ENCODE peak calls at places on chromosome 4, in nine cellular contexts. C is Peyer's patch, O is fibroblast of the conjunctiva, J is posterior cingulate gyrus, P is progenitor cell of endocrine pancreas, V is brain microvascular endothelial cell, U is left lung, R is RKO, Z is B cell. G is an unnamed sample.

GRCh38 chr4:76902233-76902890 is 4.4 kb upstream of the SOWAHB start:
- DNase-seq in Z (no peak), C (no peak), O (no peak), P (no peak), J (no peak), U (no peak), R (no peak), V (no peak), G (no peak)

GRCh38 chr4:28248269-28248668 is 1387.6 kb downstream of the STIM2 start:
- DNase-seq in U (no peak), V (no peak), J (no peak), P (no peak), C (no peak), R (no peak), O (no peak), Z (no peak), G (no peak)

GRCh38 chr4:1492636-1493539 is 86.6 kb upstream of the NKX1-1 start:
- DNase-seq in U (peak), J (no peak), Z (peak), P (no peak), O (no peak), C (peak), R (no peak), V (no peak), G (peak)

GRCh38 chr4:83219344-83219990 is 65.1 kb downstream of the COQ2 start:
- DNase-seq in C (no peak), O (no peak), V (no peak), Z (no peak), U (no peak), P (no peak), J (no peak), R (no peak), G (no peak)

GRCh38 chr4:189035654-189036053 is 896.4 kb downstream of the TRIML1 start:
- DNase-seq in C (no peak), R (no peak), O (no peak), Z (no peak), P (no peak), V (no peak), U (no peak), J (no peak), G (no peak)

GRCh38 chr4:107760281-107760947 is 40.4 kb upstream of the PAPSS1 start:
- DNase-seq in V (no peak), Z (no peak), O (peak), R (no peak), C (peak), U (no peak), P (no peak), J (no peak), G (no peak)

GRCh38 chr4:107265859-107266258 is 229.7 kb upstream of the DKK2 start:
- DNase-seq in P (no peak), C (no peak), R (no peak), O (no peak), J (no peak), Z (no peak), U (no peak), V (no peak), G (no peak)

GRCh38 chr4:159065513-159066240 is 37.2 kb upstream of the RAPGEF2 start:
- DNase-seq in U (no peak), J (no peak), P (no peak), C (no peak), Z (no peak), R (no peak), V (no peak), O (no peak), G (no peak)

GRCh38 chr4:77804471-77804870 is 14.7 kb downstream of the CNOT6L start:
- DNase-seq in J (no peak), P (no peak), O (no peak), Z (no peak), U (no peak), C (no peak), V (no peak), R (no peak), G (no peak)

GRCh38 chr4:31125496-31125895 is 405.3 kb downstream of the PCDH7 start:
- DNase-seq in R (no peak), J (no peak), C (no peak), U (no peak), O (no peak), Z (no peak), P (no peak), V (no peak), G (no peak)

GRCh38 chr4:189385098-189385497 is 555.6 kb upstream of the FRG1 start:
- DNase-seq in V (no peak), P (no peak), R (no peak), U (no peak), O (no peak), J (no peak), C (no peak), Z (no peak), G (no peak)

GRCh38 chr4:84866295-84866694 is 100.2 kb downstream of the WDFY3 start:
- DNase-seq in Z (no peak), J (no peak), R (no peak), O (no peak), P (no peak), V (no peak), C (no peak), U (no peak), G (no peak)

GRCh38 chr4:123866796-123867195 is 470.2 kb downstream of the SPRY1 start:
- DNase-seq in J (no peak), U (no peak), O (no peak), V (no peak), C (no peak), R (peak), Z (no peak), P (no peak), G (no peak)

GRCh38 chr4:163755013-163755412 is 260.5 kb downstream of the TMA16 start:
- DNase-seq in P (no peak), O (no peak), U (no peak), J (no peak), V (peak), Z (peak), C (no peak), R (peak), G (no peak)

GRCh38 chr4:10336471-10336870 is 120.8 kb downstream of the ZNF518B start:
- DNase-seq in O (no peak), C (no peak), J (no peak), P (no peak), R (no peak), V (peak), U (no peak), Z (no peak), G (no peak)

GRCh38 chr4:69727412-69727811 is 33.0 kb downstream of the SULT1B1 start:
- DNase-seq in J (no peak), V (no peak), Z (no peak), C (no peak), O (no peak), R (no peak), U (no peak), P (no peak), G (no peak)

GRCh38 chr4:89306486-89307184 is 965 bp downstream of the GPRIN3 start:
- DNase-seq in U (no peak), Z (no peak), R (no peak), O (no peak), J (no peak), C (no peak), V (no peak), P (no peak), G (no peak)

GRCh38 chr4:165631208-165631894 is 241.7 kb upstream of the TLL1 start:
- DNase-seq in O (no peak), J (no peak), C (no peak), R (no peak), Z (no peak), U (no peak), V (no peak), P (no peak), G (no peak)

GRCh38 chr4:1532549-1533395 is 126.5 kb upstream of the NKX1-1 start:
- DNase-seq in P (no peak), Z (no peak), O (no peak), V (no peak), U (no peak), R (no peak), C (no peak), J (no peak), G (no peak)

GRCh38 chr4:2432991-2433530 is 14.3 kb downstream of the CFAP99 start:
- DNase-seq in V (peak), U (no peak), O (no peak), Z (no peak), J (peak), C (no peak), P (no peak), R (peak), G (no peak)

GRCh38 chr4:86496094-86497060 is 97.7 kb upstream of the PTPN13 start:
- DNase-seq in V (peak), C (no peak), P (no peak), O (peak), R (peak), U (no peak), J (peak), Z (no peak), G (no peak)

GRCh38 chr4:151204925-151205524 is 71.9 kb upstream of the PRSS48 start:
- DNase-seq in J (no peak), P (no peak), U (no peak), R (no peak), Z (no peak), O (no peak), V (peak), C (no peak), G (no peak)

GRCh38 chr4:174631901-174632758 is 109.8 kb upstream of the HPGD start:
- DNase-seq in R (peak), U (no peak), Z (no peak), V (peak), P (no peak), C (no peak), J (no peak), O (peak), G (no peak)

GRCh38 chr4:78336093-78336943 is 215.3 kb upstream of the ANXA3 start:
- DNase-seq in O (no peak), Z (no peak), P (no peak), C (no peak), J (no peak), V (peak), U (no peak), R (no peak), G (no peak)

GRCh38 chr4:54439831-54440243 is 210.7 kb downstream of the PDGFRA start:
- DNase-seq in O (peak), C (no peak), J (peak), U (peak), Z (no peak), P (no peak), R (peak), V (peak), G (no peak)

GRCh38 chr4:8709729-8710360 is 117.3 kb downstream of the CPZ start:
- DNase-seq in O (no peak), Z (no peak), U (no peak), V (no peak), R (no peak), C (peak), J (no peak), P (no peak), G (peak)

GRCh38 chr4:54005475-54005874 is 58.9 kb downstream of the CHIC2 start:
- DNase-seq in Z (no peak), P (no peak), V (no peak), U (no peak), C (no peak), R (no peak), J (no peak), O (peak), G (no peak)

GRCh38 chr4:55754754-55755350 is 64.7 kb upstream of the EXOC1L start:
- DNase-seq in P (no peak), J (no peak), R (peak), Z (no peak), C (no peak), V (no peak), O (peak), U (no peak), G (no peak)

GRCh38 chr4:181796502-181796901 is 446.7 kb upstream of the TENM3 start:
- DNase-seq in J (no peak), O (peak), U (no peak), R (peak), Z (no peak), V (peak), P (no peak), C (no peak), G (no peak)

GRCh38 chr4:48127882-48128394 is 6.1 kb downstream of the TXK start:
- DNase-seq in R (peak), J (peak), U (peak), O (peak), V (peak), P (peak), C (peak), Z (peak), G (peak)